ENCODE peak calls at places on chromosomes 11 and 22, in eight cellular contexts. Z, U, Q, N, W, G, Y and F are unnamed samples.

GRCh38 chr11:35231074-35231473 is 92.1 kb downstream of the CD44 start:
- DNase-seq in W (no peak), N (no peak), G (no peak), U (no peak), Z (no peak), Y (no peak), Q (no peak), F (no peak)

GRCh38 chr11:57546869-57547518 is 9.6 kb downstream of the SMTNL1 start:
- DNase-seq in Z (no peak), Y (no peak), Q (no peak), W (peak), G (peak), N (no peak), U (peak), F (no peak)

GRCh38 chr22:50046019-50046415 is 12.1 kb downstream of the TTLL8 start:
- DNase-seq in G (no peak), N (no peak), W (peak), U (no peak), Y (no peak), Q (no peak), Z (peak), F (no peak)

GRCh38 chr11:11297578-11297977 is 55.5 kb downstream of the CSNK2A3 start:
- DNase-seq in Q (no peak), N (no peak), W (no peak), Y (no peak), Z (no peak), U (no peak), G (no peak), F (no peak)

GRCh38 chr22:46202897-46203589 is 47.0 kb downstream of the CDPF1 start:
- DNase-seq in U (no peak), W (no peak), N (no peak), Y (no peak), Z (no peak), Q (no peak), G (no peak), F (no peak)

GRCh38 chr11:76225122-76225584 is 18.9 kb upstream of the WNT11 start:
- DNase-seq in Y (no peak), N (no peak), U (no peak), W (no peak), Z (no peak), G (no peak), Q (no peak), F (no peak)

GRCh38 chr11:128470081-128470480 is 117.3 kb downstream of the ETS1 start:
- DNase-seq in N (no peak), Q (no peak), Y (no peak), W (no peak), Z (no peak), G (no peak), U (no peak), F (no peak)

GRCh38 chr11:58524232-58525036 is 16.5 kb upstream of the OR5B21 start:
- DNase-seq in N (no peak), G (peak), U (peak), W (peak), Y (peak), Q (peak), Z (peak), F (peak)

GRCh38 chr11:36492724-36493304 is 17.3 kb downstream of the TRAF6 start:
- DNase-seq in Z (no peak), U (peak), W (peak), G (peak), Q (no peak), N (no peak), Y (peak), F (peak)

DNA sequence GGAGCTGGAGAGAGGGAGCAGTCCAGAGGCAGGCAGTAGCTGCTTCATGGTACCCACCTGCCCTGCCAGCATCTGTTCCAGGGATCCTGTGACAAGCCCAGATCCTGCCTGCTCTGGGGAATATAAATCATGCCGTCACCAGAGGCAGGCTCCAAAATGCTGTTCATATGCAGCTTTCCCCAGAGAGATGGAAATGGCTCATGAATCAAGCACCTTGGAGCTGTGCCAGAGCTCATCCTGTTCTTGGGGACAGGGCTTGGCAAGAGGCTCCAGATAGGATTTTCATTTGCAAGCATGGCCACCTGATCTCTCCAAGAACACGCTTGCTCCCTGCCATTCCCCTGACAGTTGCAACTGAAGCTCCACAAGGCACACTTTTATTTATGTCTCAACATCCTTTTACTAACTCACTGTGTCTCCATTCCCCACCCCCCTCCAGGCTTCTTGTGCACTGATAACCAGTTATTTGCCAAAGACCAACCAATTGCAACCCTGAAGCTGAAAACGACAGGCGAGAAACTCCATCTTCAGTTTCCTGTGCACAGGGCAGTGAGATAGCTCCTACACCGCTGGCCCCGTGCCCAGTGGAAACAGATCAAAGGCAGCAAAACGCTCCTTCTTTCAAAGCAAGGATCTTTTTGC is 115.8 kb upstream of the PITPNB start:
- DNase-seq in Y (no peak), G (peak), Q (no peak), U (peak), W (no peak), N (peak), Z (no peak), F (no peak)
- TF ChIP-seq POLR2AphosphoS5 in Y (no peak), G (no peak), Q (no peak), U (no peak), W (no peak), N (no peak), Z (no peak), F (no peak)

DNA sequence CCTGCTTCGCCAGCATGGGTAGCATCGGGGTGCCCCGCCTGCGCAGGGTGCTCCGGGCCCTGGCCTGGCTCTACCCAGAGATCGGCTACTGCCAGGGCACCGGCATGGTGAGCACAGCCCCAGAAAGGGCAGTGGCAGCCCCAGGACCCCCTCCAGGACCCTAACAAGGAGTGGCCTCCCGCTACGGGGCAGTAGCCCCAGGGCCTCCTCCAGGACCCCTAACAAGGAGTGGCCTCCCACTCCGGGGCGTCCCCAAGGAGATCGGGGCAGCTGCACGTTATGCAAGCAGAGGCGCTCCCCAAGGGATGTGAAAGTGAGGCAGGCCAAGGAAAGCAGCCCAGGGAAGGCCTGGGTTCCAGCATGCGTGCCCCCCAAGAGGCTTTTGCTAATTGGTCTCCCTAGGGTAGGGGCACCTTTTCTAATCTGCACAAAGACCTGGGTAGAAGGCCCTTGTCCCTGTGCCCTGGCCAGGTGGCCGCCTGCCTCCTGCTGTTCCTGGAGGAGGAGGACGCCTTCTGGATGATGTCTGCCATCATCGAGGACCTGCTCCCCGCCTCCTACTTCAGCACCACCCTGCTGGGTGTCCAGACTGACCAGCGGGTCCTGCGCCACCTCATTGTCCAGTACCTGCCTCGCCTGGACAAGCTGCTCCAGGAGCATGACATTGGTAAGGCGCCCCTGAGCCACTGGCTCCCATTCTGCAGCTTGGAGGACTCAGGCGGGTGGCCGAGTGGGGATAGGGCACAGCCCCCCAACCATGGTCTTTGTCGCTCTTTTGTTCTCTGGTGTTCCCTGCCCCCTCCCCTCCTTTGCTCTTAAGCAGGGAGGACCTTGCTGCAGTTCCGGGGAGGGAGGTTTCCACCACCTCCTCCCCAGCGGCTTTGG is 35.0 kb downstream of the SGSM3 start:
- DNase-seq in W (no peak), Z (no peak), G (no peak), U (no peak), Y (no peak), Q (no peak), N (peak), F (no peak)
- TF ChIP-seq POLR2AphosphoS5 in W (no peak), Z (no peak), G (no peak), U (no peak), Y (no peak), Q (no peak), N (no peak), F (no peak)

GRCh38 chr11:63602296-63602695 is 11.9 kb downstream of the PLAAT3 start:
- DNase-seq in Q (no peak), U (no peak), Z (no peak), W (no peak), N (no peak), G (no peak), Y (no peak), F (no peak)
- TF ChIP-seq POLR2AphosphoS5 in Q (no peak), U (no peak), Z (no peak), W (no peak), N (no peak), G (no peak), Y (no peak), F (no peak)

DNA sequence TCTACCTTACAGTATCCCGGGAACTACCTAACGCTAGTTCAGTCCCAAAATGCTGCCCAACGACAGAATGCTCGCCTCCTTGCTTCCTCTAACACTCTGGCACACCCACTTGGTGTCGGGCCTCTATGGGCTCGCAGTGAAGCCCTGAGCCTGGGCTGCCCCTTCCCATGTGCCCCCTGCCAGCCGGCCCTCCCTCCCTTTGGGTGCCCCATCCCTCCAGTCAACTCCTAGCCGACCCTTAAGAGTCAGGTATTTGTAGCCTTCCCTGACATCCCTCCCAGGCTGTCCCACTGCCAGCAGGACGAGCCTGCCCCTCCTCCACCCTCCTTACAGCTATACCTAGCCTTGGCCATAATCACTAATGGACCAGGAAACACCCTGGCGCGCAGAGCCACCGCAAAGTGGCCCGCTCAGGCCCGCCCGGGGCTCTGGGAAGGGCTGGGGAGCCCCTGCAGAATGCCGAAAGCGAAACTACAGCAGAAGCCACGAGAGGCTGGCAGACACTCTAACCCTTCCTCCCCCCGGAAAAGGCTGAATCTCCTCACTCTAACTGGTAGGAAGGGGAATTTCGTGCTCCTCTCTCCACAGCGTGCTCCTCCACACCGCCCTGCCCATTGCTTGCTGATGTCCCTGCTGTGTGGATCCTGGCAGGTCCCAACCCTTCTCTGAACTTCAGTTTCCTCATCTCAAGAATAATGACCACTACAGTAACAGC is 8.2 kb downstream of the CBX7 start:
- DNase-seq in N (peak), U (no peak), Y (no peak), Z (no peak), Q (no peak), W (peak), G (no peak), F (no peak)
- TF ChIP-seq POLR2AphosphoS5 in N (peak), U (no peak), Y (no peak), Z (no peak), Q (peak), W (no peak), G (no peak), F (no peak)

GRCh38 chr11:102914238-102915043 is 39.7 kb upstream of the MMP12 start:
- DNase-seq in U (peak), Z (peak), Q (no peak), Y (peak), W (peak), N (no peak), G (no peak), F (no peak)
- TF ChIP-seq POLR2AphosphoS5 in U (no peak), Z (no peak), Q (no peak), Y (no peak), W (no peak), N (no peak), G (no peak), F (no peak)